ENCODE peak calls at places on chromosome 3, in ten cellular contexts. I, L, F, R, J, M, U, K, T and C are unnamed samples.

GRCh38 chr3:71245052-71245488 is 338.5 kb downstream of the FOXP1 start:
- DNase-seq in U (no peak), L (no peak), R (no peak), F (peak; percentile 47), I (no peak), K (no peak), M (no peak), T (peak; percentile 67), J (no peak), C (no peak)

GRCh38 chr3:20280257-20280656 is 94.3 kb upstream of the SGO1 start:
- DNase-seq in L (no peak), F (no peak), K (no peak), M (no peak), J (no peak), T (no peak), R (no peak), U (no peak), I (no peak), C (no peak)

GRCh38 chr3:176814252-176814651 is 383.0 kb downstream of the TBL1XR1 start:
- DNase-seq in F (peak; percentile 3), L (peak; percentile 73), R (no peak), I (peak; percentile 45), U (no peak), T (peak; percentile 86), K (no peak), M (peak; percentile 18), J (no peak), C (peak; percentile 83)

GRCh38 chr3:139226731-139227130 is 117.1 kb upstream of the MRPS22 start:
- DNase-seq in J (no peak), I (no peak), M (no peak), L (no peak), T (no peak), K (no peak), R (no peak), F (no peak), U (no peak), C (no peak)

GRCh38 chr3:134799393-134799792 is 4.3 kb downstream of the EPHB1 start:
- DNase-seq in K (no peak), L (no peak), I (no peak), T (no peak), M (no peak), F (peak; percentile 29), R (no peak), U (no peak), J (peak; percentile 78), C (peak; percentile 33)

GRCh38 chr3:117486709-117487394 is 777.3 kb downstream of the TUSC7 start:
- DNase-seq in K (no peak), U (no peak), M (no peak), T (no peak), I (peak; percentile 17), F (no peak), R (no peak), J (no peak), L (no peak), C (no peak)

GRCh38 chr3:194512895-194513601 is 26.2 kb upstream of the ATP13A3 start:
- DNase-seq in F (no peak), J (no peak), M (no peak), I (no peak), K (peak; percentile 80), U (no peak), T (no peak), L (peak; percentile 34), R (peak; percentile 93), C (no peak)

GRCh38 chr3:124492824-124493223 is 237.4 kb upstream of the UMPS start:
- DNase-seq in T (peak; percentile 38), R (peak; percentile 86), F (peak; percentile 30), M (peak; percentile 15), K (peak; percentile 38), L (peak; percentile 73), J (no peak), I (no peak), U (no peak), C (peak; percentile 49)

GRCh38 chr3:81154611-81155143 is 606.8 kb downstream of the GBE1 start:
- DNase-seq in R (no peak), I (no peak), F (no peak), K (no peak), U (no peak), T (no peak), L (no peak), M (no peak), J (no peak), C (no peak)